ENCODE peak calls at places on chromosome 7, in seven cellular contexts. Q is Calu3; M is lung; F is testis; D is activated CD4-positive, CD25-positive, alpha-beta regulatory T cell; W is DMS 273 treated with DMSO at 0.1 percent for 48 hours; I is HepG2. U is an unnamed sample.
A peak's percentile ranks its signal among the peaks of the same experiment; 100 is the strongest.

GRCh38 chr7:44561962-44562621 is 11.6 kb downstream of the DDX56 start:
- DNase-seq in I (peak; percentile 87), W (no peak), F (no peak), D (no peak), Q (peak; percentile 78), M (no peak), U (peak; percentile 35)

GRCh38 chr7:85021090-85021704 is 165.7 kb downstream of the SEMA3D start:
- DNase-seq in M (no peak), W (peak; percentile 19), I (no peak), D (no peak), Q (no peak), F (no peak), U (no peak)

GRCh38 chr7:68185641-68186040 is 1189.0 kb downstream of the TYW1 start:
- DNase-seq in M (no peak), W (peak; percentile 86), D (no peak), Q (no peak), F (no peak), I (no peak), U (no peak)

GRCh38 chr7:98319176-98319575 is 37.7 kb downstream of the BRI3 start:
- DNase-seq in D (no peak), I (no peak), F (no peak), W (no peak), Q (no peak), M (no peak), U (no peak)

GRCh38 chr7:128112018-128112780 is 81.0 kb upstream of the LRRC4 start:
- DNase-seq in M (no peak), F (no peak), W (no peak), D (no peak), I (no peak), Q (no peak), U (peak; percentile 49)

GRCh38 chr7:142714375-142714774 is 34.9 kb upstream of the PRSS1 start:
- DNase-seq in W (no peak), I (no peak), Q (no peak), M (no peak), F (no peak), D (no peak), U (no peak)

GRCh38 chr7:130486114-130486962 is 5.5 kb upstream of the MEST start:
- DNase-seq in D (peak; percentile 6), F (peak; percentile 89), M (peak; percentile 82), Q (peak; percentile 87), I (peak; percentile 78), W (peak; percentile 86), U (no peak)

GRCh38 chr7:155412416-155413253 is 45.3 kb upstream of the EN2 start:
- DNase-seq in D (no peak), M (peak; percentile 46), Q (peak; percentile 77), I (peak; percentile 42), F (peak; percentile 77), W (no peak), U (no peak)

GRCh38 chr7:76310102-76310957 is 7.9 kb downstream of the HSPB1 start:
- DNase-seq in D (no peak), I (no peak), Q (peak; percentile 21), F (peak; percentile 80), M (no peak), W (peak; percentile 72), U (no peak)

GRCh38 chr7:28808786-28809533 is 149.2 kb downstream of the TRIL start:
- DNase-seq in I (no peak), D (no peak), Q (no peak), W (no peak), M (no peak), F (peak; percentile 50), U (no peak)

GRCh38 chr7:88278881-88279280 is 27.8 kb downstream of the STEAP4 start:
- DNase-seq in D (no peak), M (no peak), F (no peak), I (no peak), Q (peak; percentile 52), W (no peak), U (no peak)

GRCh38 chr7:80243425-80243824 is 108.8 kb downstream of the GNAI1 start:
- DNase-seq in Q (no peak), M (no peak), D (no peak), F (no peak), I (no peak), W (no peak), U (no peak)

U was measured in suprapubic skin.